ENCODE peak calls at places on chromosomes 6 and 20, in eight cellular contexts. K is AG10803; M is AG20443; S is stimulated activated CD8-positive, alpha-beta memory T cell treated with anti-CD3 and anti-CD28 coated beads, Interleukin-7, amount 100 ng/mL, for 1 hour; T is AG08396; R is NCI-H446; I is activated naive CD4-positive, alpha-beta T cell; E is NCI-H2171. G is an unnamed sample.

GRCh38 chr6:35299674-35300073 is 2.1 kb downstream of the DEF6 start:
- DNase-seq in S (no peak), R (no peak), K (no peak), I (peak), M (no peak), E (no peak), T (no peak), G (no peak)

GRCh38 chr20:20755227-20755626 is 42.8 kb upstream of the RALGAPA2 start:
- DNase-seq in T (no peak), M (no peak), R (no peak), I (no peak), E (no peak), K (no peak), S (no peak), G (no peak)

GRCh38 chr6:166866839-166867637 is 89.3 kb downstream of the RNASET2 start:
- DNase-seq in E (no peak), K (no peak), M (no peak), S (no peak), T (no peak), R (no peak), I (no peak), G (no peak)

GRCh38 chr6:9540534-9541126 is 874.2 kb downstream of the TFAP2A start:
- DNase-seq in E (no peak), R (no peak), M (peak), S (no peak), T (peak), I (no peak), K (peak), G (no peak)

GRCh38 chr6:73739097-73739496 is 43.1 kb downstream of the CD109 start:
- DNase-seq in I (no peak), R (peak), E (peak), K (peak), M (peak), S (no peak), T (peak), G (no peak)

GRCh38 chr20:51162015-51162414 is 139.1 kb upstream of the KCNG1 start:
- DNase-seq in I (no peak), R (no peak), T (no peak), K (no peak), S (no peak), M (no peak), E (no peak), G (no peak)

GRCh38 chr6:119349341-119350201 is at the start of gene MAN1A1:
- DNase-seq in I (peak), K (peak), E (peak), T (peak), S (peak), R (peak), M (peak), G (peak)

GRCh38 chr6:107491059-107491609 is 1.2 kb downstream of the SOBP start:
- DNase-seq in I (no peak), M (peak), R (no peak), T (peak), K (no peak), E (no peak), S (no peak), G (no peak)

GRCh38 chr20:14956026-14956425 is 618.6 kb upstream of the FLRT3 start:
- DNase-seq in K (no peak), E (no peak), T (no peak), S (no peak), R (no peak), I (no peak), M (no peak), G (no peak)

GRCh38 chr6:31350551-31350950 is 6.4 kb downstream of the HLA-B start:
- DNase-seq in I (no peak), R (no peak), M (no peak), S (no peak), E (no peak), K (no peak), T (no peak), G (no peak)

GRCh38 chr6:106519460-106520394 is 109.6 kb downstream of the RTN4IP1 start:
- DNase-seq in K (peak), S (peak), E (no peak), M (peak), T (peak), I (peak), R (no peak), G (peak)

GRCh38 chr20:24475356-24475755 is 5.9 kb downstream of the SYNDIG1 start:
- DNase-seq in M (no peak), T (no peak), S (no peak), E (peak), I (no peak), K (no peak), R (no peak), G (no peak)

GRCh38 chr6:106281661-106282060 is 43.9 kb downstream of the ATG5 start:
- DNase-seq in S (no peak), R (no peak), M (no peak), K (no peak), T (no peak), I (no peak), E (no peak), G (no peak)

GRCh38 chr6:119856136-119856535 is 506.6 kb upstream of the MAN1A1 start:
- DNase-seq in I (no peak), R (no peak), K (no peak), S (no peak), T (no peak), E (no peak), M (no peak), G (no peak)

GRCh38 chr20:43925215-43925614 is 10.6 kb downstream of the TOX2 start:
- DNase-seq in E (no peak), I (no peak), R (no peak), K (no peak), T (no peak), M (no peak), S (no peak), G (no peak)

GRCh38 chr6:128314190-128314589 is 206.2 kb downstream of the PTPRK start:
- DNase-seq in I (no peak), E (no peak), S (no peak), M (no peak), R (no peak), K (no peak), T (no peak), G (no peak)

GRCh38 chr20:25050501-25051350 is 7.2 kb downstream of the ACSS1 start:
- DNase-seq in T (no peak), K (no peak), E (no peak), S (no peak), R (no peak), M (no peak), I (no peak), G (no peak)

GRCh38 chr6:41647061-41647511 is 8.8 kb downstream of the MDFI start:
- DNase-seq in T (no peak), M (no peak), S (no peak), R (no peak), E (no peak), I (no peak), K (no peak), G (no peak)

GRCh38 chr6:131182991-131183425 is 47.7 kb downstream of the AKAP7 start:
- DNase-seq in I (no peak), E (no peak), S (no peak), R (no peak), K (peak), T (peak), M (peak), G (no peak)

GRCh38 chr6:146200136-146200708 is 171.4 kb downstream of the GRM1 start:
- DNase-seq in E (peak), T (no peak), M (no peak), S (no peak), I (no peak), R (no peak), K (peak), G (no peak)

GRCh38 chr6:84685983-84686584 is 78.3 kb downstream of the TBX18 start:
- DNase-seq in R (no peak), T (no peak), S (no peak), E (no peak), I (no peak), K (no peak), M (no peak), G (no peak)

GRCh38 chr6:38262609-38263008 is 377.1 kb downstream of the BTBD9 start:
- DNase-seq in R (no peak), I (no peak), K (peak), S (no peak), E (no peak), T (peak), M (peak), G (no peak)

GRCh38 chr20:40361916-40362315 is 327.1 kb downstream of the MAFB start:
- DNase-seq in E (no peak), T (no peak), K (no peak), M (no peak), I (no peak), S (no peak), R (no peak), G (no peak)

GRCh38 chr6:166282394-166283032 is 25.7 kb downstream of the PRR18 start:
- DNase-seq in S (no peak), T (no peak), I (no peak), M (no peak), E (no peak), K (peak), R (no peak), G (no peak)

GRCh38 chr6:134175532-134176282 is 123.3 kb upstream of the SLC2A12 start:
- DNase-seq in T (peak), M (peak), R (no peak), K (peak), E (peak), I (peak), S (peak), G (peak)

GRCh38 chr6:150907385-150907784 is 41.9 kb downstream of the MTHFD1L start:
- DNase-seq in M (no peak), S (no peak), E (no peak), I (no peak), R (no peak), K (no peak), T (peak), G (no peak)

GRCh38 chr6:96787846-96788580 is 49.3 kb downstream of the GPR63 start:
- DNase-seq in K (no peak), S (no peak), T (no peak), M (no peak), E (peak), R (no peak), I (no peak), G (no peak)

GRCh38 chr6:15183979-15184378 is 61.9 kb upstream of the JARID2 start:
- DNase-seq in K (no peak), M (no peak), T (no peak), I (no peak), S (no peak), R (no peak), E (no peak), G (no peak)

GRCh38 chr6:105278035-105278434 is 98.2 kb upstream of the POPDC3 start:
- DNase-seq in S (no peak), I (no peak), R (no peak), E (no peak), M (no peak), K (no peak), T (no peak), G (no peak)

GRCh38 chr20:19802492-19803158 is 44.6 kb downstream of the RIN2 start:
- DNase-seq in K (no peak), E (peak), S (no peak), T (no peak), R (no peak), M (no peak), I (no peak), G (no peak)

G was measured in stimulated activated effector memory CD8-positive, alpha-beta T cell treated with anti-CD3 and anti-CD28 coated beads, Interleukin-12 subunit alpha, Interleukin-12 subunit beta, amount 100 ng/mL, for 72 hours.